ENCODE peak calls at places on chromosomes 4 and X, in nine cellular contexts. S is H9; T is PC-9; L is MM.1S; R is heart right ventricle; U is CD8-positive, alpha-beta memory T cell; P is body of pancreas; O is left ventricle myocardium inferior; B is psoas muscle. G is an unnamed sample. For H3K9me3, the result is how much of the 10 kb centered on the place peaks cover.

GRCh38 chr4:95340191-95340590 is 208.6 kb downstream of the UNC5C start:
- DNase-seq in U (no peak), R (no peak), B (no peak), S (no peak), T (no peak), O (no peak), P (no peak), L (no peak), G (no peak)

GRCh38 chr4:184968784-184969201 is 49.5 kb upstream of the HELT start:
- DNase-seq in O (peak), U (no peak), S (peak), T (peak), B (peak), L (no peak), P (peak), R (peak), G (no peak)

GRCh38 chr4:57401586-57401985 is 291.4 kb upstream of the IGFBP7 start:
- DNase-seq in S (no peak), U (no peak), O (no peak), T (no peak), B (no peak), P (no peak), L (no peak), R (no peak), G (no peak)

GRCh38 chr4:76547167-76547760 is 112.2 kb downstream of the SHROOM3 start:
- DNase-seq in B (no peak), O (no peak), T (no peak), S (no peak), R (no peak), P (no peak), U (no peak), L (no peak), G (no peak)

GRCh38 chrX:135931644-135932487 is 38.4 kb downstream of the SAGE1 start:
- DNase-seq in P (peak), O (peak), L (peak), S (peak), R (peak), U (peak), B (peak), T (peak), G (no peak)

GRCh38 chr4:88858752-88859151 is 161.1 kb upstream of the NAP1L5 start:
- DNase-seq in S (no peak), U (no peak), B (no peak), L (peak), O (no peak), P (no peak), R (no peak), T (no peak), G (no peak)

GRCh38 chr4:6047130-6047673 is 29.0 kb upstream of the C4orf50 start:
- DNase-seq in R (no peak), P (no peak), L (peak), U (no peak), T (no peak), B (no peak), O (no peak), S (peak), G (no peak)

GRCh38 chr4:3257691-3258482 is 8.9 kb downstream of the MSANTD1 start:
- DNase-seq in S (peak), P (no peak), T (peak), R (peak), O (no peak), U (peak), B (peak), L (no peak), G (no peak)

GRCh38 chr4:153207027-153207426 is 2.8 kb downstream of the TRIM2 start:
- DNase-seq in S (peak), U (no peak), R (no peak), B (no peak), L (no peak), O (no peak), T (no peak), P (no peak), G (no peak)

GRCh38 chrX:136759968-136760367 is 20.8 kb downstream of the ARHGEF6 start:
- DNase-seq in B (no peak), P (no peak), T (no peak), L (no peak), R (no peak), S (peak), U (no peak), O (no peak), G (no peak)

GRCh38 chr4:17577660-17578481 is 873 bp downstream of the LAP3 start:
- DNase-seq in B (peak), R (peak), S (no peak), L (peak), T (no peak), O (peak), P (peak), U (no peak), G (no peak)

GRCh38 chr4:178174756-178175155 is 732.5 kb upstream of the AGA start:
- DNase-seq in U (no peak), L (no peak), T (no peak), P (no peak), R (no peak), S (no peak), B (no peak), O (no peak), G (no peak)

GRCh38 chrX:6505960-6506359 is 29.0 kb downstream of the VCX3A start:
- DNase-seq in R (no peak), P (no peak), O (no peak), B (no peak), T (no peak), S (no peak), U (no peak), L (no peak), G (no peak)
- H3K9me3 ChIP-seq in R (under half), P (under half), O (under half), B (under half), T (under half), S (under half), U (under half), L (under half), G (under half)

DNA sequence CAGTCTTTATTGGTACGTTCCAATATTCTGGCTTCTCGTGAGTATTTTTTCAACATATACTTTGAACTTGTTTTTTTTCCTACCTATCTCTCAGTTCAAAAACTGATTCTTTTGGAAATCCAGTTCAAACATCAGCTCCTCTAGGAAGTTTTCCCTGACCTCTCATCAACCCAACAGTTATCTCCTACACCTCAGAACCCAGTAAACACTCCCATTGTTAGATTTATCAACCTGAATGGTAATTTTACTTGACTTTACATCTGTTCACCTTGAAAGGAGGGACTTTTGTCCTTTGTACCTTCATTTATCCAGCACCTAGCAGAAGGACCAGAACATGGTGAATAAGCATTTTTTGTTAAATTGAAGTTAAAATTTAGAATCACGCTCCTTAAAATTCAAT is 13.6 kb downstream of the CAMK2D start:
- DNase-seq in B (no peak), T (no peak), L (no peak), O (no peak), P (no peak), U (no peak), R (no peak), S (no peak), G (no peak)
- H3K27ac ChIP-seq in B (no peak), T (no peak), L (no peak), O (no peak), P (no peak), U (no peak), R (no peak), S (no peak), G (no peak)

DNA sequence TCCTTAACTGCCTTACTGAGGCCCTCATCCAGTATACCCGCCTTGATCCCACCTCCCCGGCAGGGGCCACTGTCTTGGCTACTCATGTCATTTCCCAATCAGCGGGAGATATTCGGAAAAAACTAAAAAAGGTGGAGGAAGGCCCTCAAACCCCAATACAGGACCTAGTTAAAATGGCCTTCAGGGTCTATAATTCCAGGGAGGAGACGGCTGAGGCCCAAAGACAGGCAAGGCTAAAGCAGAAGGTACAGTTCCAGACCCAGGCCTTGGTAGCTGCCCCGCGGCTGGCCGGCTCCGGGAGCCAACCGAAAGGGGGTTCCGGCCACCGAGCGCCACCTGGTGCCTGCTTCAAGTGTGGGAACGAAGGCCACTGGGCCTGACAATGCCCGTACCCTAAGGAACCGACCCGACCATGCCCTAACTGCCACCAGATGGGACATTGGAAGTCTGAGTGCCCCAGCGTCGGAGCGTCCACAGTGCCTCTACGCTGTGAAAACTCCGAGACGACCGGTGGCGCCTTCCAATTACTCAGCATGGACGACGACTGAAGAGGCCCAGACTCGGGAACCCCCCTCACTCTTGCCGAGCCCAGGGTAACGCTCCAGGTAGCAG is 959.6 kb downstream of the RPA4 start:
- DNase-seq in P (no peak), O (no peak), R (no peak), L (no peak), B (no peak), U (no peak), T (no peak), S (no peak), G (no peak)
- H3K9me3 ChIP-seq in P (under half), O (under half), R (under half), L (under half), B (under half), U (under half), T (under half), S (under half), G (under half)

DNA sequence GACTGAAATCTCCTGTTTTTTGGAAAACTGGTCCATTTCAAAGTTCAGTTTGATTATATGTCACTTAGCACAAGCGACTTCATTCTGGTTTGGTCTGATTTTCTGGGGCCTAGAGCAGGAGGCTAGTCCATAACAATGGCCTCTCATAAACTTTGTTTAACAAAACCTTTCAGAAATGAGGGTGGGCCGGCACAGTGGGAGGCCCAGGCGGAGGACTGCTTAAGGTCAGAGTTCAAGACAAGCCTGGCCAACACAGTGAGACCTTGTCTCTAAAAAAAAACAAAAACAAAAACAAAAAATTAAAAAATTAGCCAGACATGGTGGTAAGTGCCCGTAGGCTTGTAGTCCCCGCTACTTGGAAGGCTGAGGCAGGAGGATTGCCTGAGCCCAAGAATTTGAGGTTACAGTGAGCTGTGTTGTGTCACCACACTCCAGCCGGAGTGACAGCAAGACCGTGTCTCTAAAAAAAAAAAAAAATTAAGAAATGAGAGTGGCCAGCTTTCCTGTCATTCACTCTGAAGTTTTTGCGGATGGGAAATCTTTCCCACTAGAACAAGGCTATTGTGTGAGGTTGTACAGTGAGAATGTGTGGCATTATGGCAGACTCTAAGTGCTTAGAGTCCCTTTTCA is 1.2 kb upstream of the PLAC8 start:
- DNase-seq in L (no peak), P (no peak), R (no peak), B (no peak), T (no peak), O (no peak), U (no peak), S (peak), G (no peak)
- H3K27ac ChIP-seq in L (no peak), P (no peak), R (no peak), B (no peak), T (no peak), O (no peak), U (no peak), S (no peak), G (no peak)

GRCh38 chr4:100881283-100881682 is 363.5 kb upstream of the EMCN start:
- DNase-seq in O (no peak), U (no peak), R (no peak), B (no peak), S (no peak), L (no peak), P (no peak), T (no peak), G (no peak)
- H3K9me3 ChIP-seq in O (under half), U (under half), R (under half), B (under half), S (under half), L (under half), P (under half), T (under half), G (under half)

G was measured in iPS DF 6.9.